ENCODE peak calls at places on chromosome 12, in five cellular contexts. W, Y, P, Z and L are unnamed samples.

GRCh38 chr12:113152835-113153814 is 3.6 kb downstream of the CFAP73 start:
- DNase-seq in W (no peak), Y (peak), P (peak), Z (peak), L (peak)

GRCh38 chr12:124992874-124993567 is 424 bp upstream of the BRI3BP start:
- DNase-seq in W (peak), Y (peak), P (peak), Z (peak), L (peak)

GRCh38 chr12:116996648-116997047 is 85.9 kb downstream of the FBXW8 start:
- DNase-seq in W (no peak), Y (no peak), P (no peak), Z (no peak), L (no peak)

GRCh38 chr12:96314723-96315122 is 85.5 kb downstream of the CDK17 start:
- DNase-seq in W (no peak), Y (no peak), P (no peak), Z (no peak), L (no peak)

GRCh38 chr12:92650228-92650822 is 52.5 kb upstream of the PLEKHG7 start:
- DNase-seq in W (no peak), Y (no peak), P (no peak), Z (no peak), L (no peak)

GRCh38 chr12:124460771-124461170 is 106.6 kb downstream of the NCOR2 start:
- DNase-seq in W (no peak), Y (no peak), P (no peak), Z (no peak), L (no peak)

GRCh38 chr12:51901881-51902280 is 5.4 kb upstream of the ACVRL1 start:
- DNase-seq in W (no peak), Y (no peak), P (peak), Z (no peak), L (no peak)

GRCh38 chr12:19014243-19014642 is 115.3 kb upstream of the PLEKHA5 start:
- DNase-seq in W (no peak), Y (peak), P (no peak), Z (no peak), L (no peak)

GRCh38 chr12:16555630-16556029 is 50.3 kb downstream of the LMO3 start:
- DNase-seq in W (no peak), Y (peak), P (peak), Z (no peak), L (peak)

GRCh38 chr12:124518051-124518932 is 49.1 kb downstream of the NCOR2 start:
- DNase-seq in W (peak), Y (peak), P (peak), Z (no peak), L (no peak)

GRCh38 chr12:109640961-109641360 is 67.4 kb downstream of the MVK start:
- DNase-seq in W (no peak), Y (no peak), P (no peak), Z (no peak), L (no peak)

GRCh38 chr12:125185740-125186470 is 120.7 kb downstream of the AACS start:
- DNase-seq in W (peak), Y (peak), P (peak), Z (peak), L (peak)

GRCh38 chr12:2312156-2312555 is 259.4 kb downstream of the CACNA1C start:
- DNase-seq in W (no peak), Y (no peak), P (no peak), Z (no peak), L (no peak)

GRCh38 chr12:4434299-4434698 is 11.3 kb downstream of the FGF6 start:
- DNase-seq in W (no peak), Y (no peak), P (no peak), Z (no peak), L (peak)

GRCh38 chr12:116592116-116592637 is 33.0 kb downstream of the MAP1LC3B2 start:
- DNase-seq in W (no peak), Y (no peak), P (no peak), Z (no peak), L (no peak)

GRCh38 chr12:96883571-96883970 is 23.5 kb upstream of the NEDD1 start:
- DNase-seq in W (no peak), Y (peak), P (no peak), Z (no peak), L (no peak)

GRCh38 chr12:96048392-96048969 is 13.1 kb upstream of the LTA4H start:
- DNase-seq in W (no peak), Y (peak), P (no peak), Z (no peak), L (no peak)

GRCh38 chr12:89235189-89235993 is 116.9 kb downstream of the DUSP6 start:
- DNase-seq in W (no peak), Y (peak), P (no peak), Z (no peak), L (no peak)

GRCh38 chr12:31321565-31322228 is 4.3 kb downstream of the SINHCAF start:
- DNase-seq in W (no peak), Y (peak), P (no peak), Z (no peak), L (no peak)

GRCh38 chr12:25792031-25792430 is 166.5 kb upstream of the RASSF8 start:
- DNase-seq in W (no peak), Y (no peak), P (peak), Z (no peak), L (no peak)

GRCh38 chr12:131747276-131747675 is 36.4 kb downstream of the SFSWAP start:
- DNase-seq in W (no peak), Y (no peak), P (no peak), Z (no peak), L (no peak)

GRCh38 chr12:47343684-47344567 is 264.2 kb upstream of the AMIGO2 start:
- DNase-seq in W (no peak), Y (peak), P (no peak), Z (no peak), L (no peak)

GRCh38 chr12:9120487-9121184 is 4.9 kb upstream of the A2M start:
- DNase-seq in W (no peak), Y (no peak), P (no peak), Z (no peak), L (no peak)

GRCh38 chr12:96493101-96493500 is 3.7 kb downstream of the CFAP54 start:
- DNase-seq in W (no peak), Y (peak), P (peak), Z (no peak), L (no peak)

GRCh38 chr12:113186666-113187325 is 1.3 kb downstream of the RITA1 start:
- DNase-seq in W (no peak), Y (no peak), P (no peak), Z (no peak), L (no peak)

GRCh38 chr12:25352078-25352918 is 101.6 kb upstream of the KRAS start:
- DNase-seq in W (no peak), Y (peak), P (peak), Z (no peak), L (no peak)

GRCh38 chr12:120588371-120588770 is 7.2 kb upstream of the POP5 start:
- DNase-seq in W (no peak), Y (no peak), P (no peak), Z (no peak), L (no peak)

GRCh38 chr12:105393586-105393985 is 63.1 kb downstream of the C12orf75 start:
- DNase-seq in W (no peak), Y (peak), P (peak), Z (no peak), L (no peak)

GRCh38 chr12:67630373-67631088 is 18.0 kb upstream of the DYRK2 start:
- DNase-seq in W (no peak), Y (peak), P (no peak), Z (no peak), L (peak)

GRCh38 chr12:116592731-116593130 is 33.5 kb downstream of the MAP1LC3B2 start:
- DNase-seq in W (no peak), Y (no peak), P (peak), Z (no peak), L (no peak)

GRCh38 chr12:71702590-71702989 is 16.7 kb downstream of the TMEM19 start:
- DNase-seq in W (no peak), Y (no peak), P (no peak), Z (no peak), L (no peak)

GRCh38 chr12:51388066-51388799 is 3.0 kb downstream of the GALNT6 start:
- DNase-seq in W (no peak), Y (peak), P (peak), Z (no peak), L (no peak)

DNA sequence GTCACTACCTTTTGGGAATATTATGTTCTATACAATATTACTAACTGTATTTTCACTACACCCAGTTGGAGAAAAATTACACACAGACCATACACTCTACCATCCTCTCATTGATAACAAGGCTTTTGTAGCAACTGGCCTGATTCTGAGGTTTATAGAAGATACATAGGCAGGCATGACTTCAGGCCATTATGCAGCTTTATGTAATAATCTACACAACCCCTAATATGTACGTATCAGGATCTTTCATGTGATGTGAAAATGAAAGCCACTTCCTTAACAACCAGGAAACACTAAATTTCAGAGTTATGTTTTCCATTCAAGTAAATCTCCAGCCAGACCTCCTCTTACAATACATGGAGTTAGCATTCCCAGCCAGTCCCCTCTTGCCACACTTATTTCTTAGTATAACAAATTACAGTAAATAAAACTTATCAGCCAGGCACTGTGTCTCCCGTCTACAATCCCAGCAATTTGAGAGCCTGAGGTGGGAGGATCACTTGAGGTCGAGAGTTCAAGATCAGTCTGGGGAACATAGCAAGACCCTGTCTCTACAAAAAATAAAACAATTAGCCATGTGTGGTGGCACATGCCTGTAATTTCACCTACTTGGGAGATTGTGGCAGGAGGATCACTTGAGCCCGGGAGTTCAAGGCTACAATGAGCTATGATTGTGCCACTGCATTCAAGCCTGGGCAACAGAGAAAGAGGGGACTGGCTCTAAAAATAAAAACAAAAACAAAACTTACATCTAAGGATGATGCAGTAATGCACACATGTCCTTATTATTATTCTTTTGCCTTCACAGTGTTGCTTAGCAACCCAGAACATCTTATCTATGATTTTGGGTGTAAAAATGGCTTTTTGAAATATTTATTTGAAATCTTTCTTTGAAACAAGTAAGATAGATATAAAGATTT is 10.4 kb upstream of the OSBPL8 start:
- DNase-seq in W (no peak), Y (no peak), P (no peak), Z (no peak), L (no peak)
- H2BK12ac ChIP-seq in W (no peak), Y (no peak), P (no peak), Z (no peak), L (no peak)

GRCh38 chr12:718756-719138 is 33.6 kb upstream of the WNK1 start:
- DNase-seq in W (no peak), Y (no peak), P (no peak), Z (no peak), L (no peak)
- H2BK12ac ChIP-seq in W (no peak), Y (no peak), P (no peak), Z (no peak), L (no peak)

GRCh38 chr12:955923-956322 is 6.4 kb upstream of the RAD52 start:
- DNase-seq in W (no peak), Y (no peak), P (no peak), Z (no peak), L (no peak)
- H2BK12ac ChIP-seq in W (no peak), Y (no peak), P (no peak), Z (no peak), L (no peak)

GRCh38 chr12:68970951-68971350 is 38.0 kb upstream of the CPM start:
- DNase-seq in W (no peak), Y (no peak), P (peak), Z (no peak), L (no peak)

GRCh38 chr12:68962855-68963455 is 30.0 kb upstream of the CPM start:
- DNase-seq in W (no peak), Y (peak), P (peak), Z (no peak), L (no peak)

GRCh38 chr12:68964013-68964412 is 31.0 kb upstream of the CPM start:
- DNase-seq in W (no peak), Y (no peak), P (no peak), Z (no peak), L (no peak)

GRCh38 chr12:68963456-68963859 is 30.5 kb upstream of the CPM start:
- DNase-seq in W (no peak), Y (no peak), P (no peak), Z (no peak), L (no peak)

DNA sequence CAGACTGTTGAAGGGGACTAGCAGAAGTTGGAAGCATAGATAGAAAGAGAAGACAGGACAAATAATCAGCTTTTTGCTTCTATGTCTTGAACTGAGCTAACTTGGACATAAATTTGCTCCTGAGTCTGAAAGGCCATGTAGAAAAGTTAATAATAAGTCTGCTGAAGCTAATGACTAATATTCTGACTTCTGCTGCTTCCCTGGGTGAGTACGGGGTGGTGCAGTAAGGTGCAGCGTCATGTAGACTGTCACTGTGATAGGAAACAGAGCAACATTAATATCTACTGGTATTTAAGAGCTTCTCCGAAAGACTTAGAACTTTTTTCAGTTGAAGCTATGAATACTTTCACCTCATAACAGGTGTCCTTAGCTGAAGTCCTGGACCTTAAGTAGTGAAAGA is 34.1 kb upstream of the CPM start:
- DNase-seq in W (no peak), Y (no peak), P (no peak), Z (no peak), L (no peak)
- H2BK12ac ChIP-seq in W (no peak), Y (no peak), P (no peak), Z (no peak), L (no peak)

GRCh38 chr12:55733021-55733555 is 4.3 kb upstream of the CD63 start:
- DNase-seq in W (no peak), Y (no peak), P (no peak), Z (no peak), L (no peak)
- H2BK12ac ChIP-seq in W (no peak), Y (no peak), P (no peak), Z (no peak), L (no peak)